ENCODE peak calls at places on chromosomes 6 and 20, in ten cellular contexts. One of them, this sample, is unnamed.

GRCh38 chr6:11616200-11616611 is 78.7 kb downstream of the TMEM170B start:
- DNase-seq in mucosa of descending colon: no peak
- DNase-seq in AG09309: peak
- DNase-seq in GDM1: no peak
- DNase-seq in activated T-helper 1 cell treated with anti-CD3 and anti-CD28 coated beads, Interleukin-2, amount 50 U/mL, for 16 hours: no peak
- DNase-seq in HT1080: peak
- DNase-seq in CD4-positive, alpha-beta T cell: no peak
- DNase-seq in iPS-NIHi11: no peak
- DNase-seq in NCI-H1092 treated with DMSO at 0.1 percent for 48 hours: no peak
- DNase-seq in AG10803: peak
- DNase-seq in this sample: no peak

GRCh38 chr20:6075428-6076219 is 21.8 kb upstream of the LRRN4 start:
- DNase-seq in iPS-NIHi11: no peak
- DNase-seq in mucosa of descending colon: no peak
- DNase-seq in NCI-H1092 treated with DMSO at 0.1 percent for 48 hours: peak
- DNase-seq in activated T-helper 1 cell treated with anti-CD3 and anti-CD28 coated beads, Interleukin-2, amount 50 U/mL, for 16 hours: no peak
- DNase-seq in HT1080: no peak
- DNase-seq in GDM1: peak
- DNase-seq in AG09309: no peak
- DNase-seq in CD4-positive, alpha-beta T cell: no peak
- DNase-seq in AG10803: peak
- DNase-seq in this sample: no peak

GRCh38 chr6:41009669-41010068 is 29.4 kb downstream of the UNC5CL start:
- DNase-seq in AG09309: no peak
- DNase-seq in activated T-helper 1 cell treated with anti-CD3 and anti-CD28 coated beads, Interleukin-2, amount 50 U/mL, for 16 hours: no peak
- DNase-seq in GDM1: no peak
- DNase-seq in iPS-NIHi11: no peak
- DNase-seq in AG10803: no peak
- DNase-seq in CD4-positive, alpha-beta T cell: no peak
- DNase-seq in NCI-H1092 treated with DMSO at 0.1 percent for 48 hours: no peak
- DNase-seq in mucosa of descending colon: no peak
- DNase-seq in HT1080: no peak
- DNase-seq in this sample: no peak

GRCh38 chr6:53038148-53038547 is 27.1 kb upstream of the FBXO9 start:
- DNase-seq in GDM1: no peak
- DNase-seq in CD4-positive, alpha-beta T cell: no peak
- DNase-seq in HT1080: no peak
- DNase-seq in mucosa of descending colon: no peak
- DNase-seq in NCI-H1092 treated with DMSO at 0.1 percent for 48 hours: no peak
- DNase-seq in activated T-helper 1 cell treated with anti-CD3 and anti-CD28 coated beads, Interleukin-2, amount 50 U/mL, for 16 hours: no peak
- DNase-seq in AG09309: no peak
- DNase-seq in iPS-NIHi11: no peak
- DNase-seq in AG10803: no peak
- DNase-seq in this sample: no peak

GRCh38 chr6:11428895-11429294 is 108.7 kb upstream of the TMEM170B start:
- DNase-seq in AG10803: peak
- DNase-seq in GDM1: no peak
- DNase-seq in activated T-helper 1 cell treated with anti-CD3 and anti-CD28 coated beads, Interleukin-2, amount 50 U/mL, for 16 hours: no peak
- DNase-seq in CD4-positive, alpha-beta T cell: no peak
- DNase-seq in mucosa of descending colon: no peak
- DNase-seq in iPS-NIHi11: no peak
- DNase-seq in NCI-H1092 treated with DMSO at 0.1 percent for 48 hours: no peak
- DNase-seq in AG09309: peak
- DNase-seq in HT1080: peak
- DNase-seq in this sample: peak

GRCh38 chr6:37480118-37480736 is 19.5 kb downstream of the CCDC167 start:
- DNase-seq in NCI-H1092 treated with DMSO at 0.1 percent for 48 hours: peak
- DNase-seq in AG09309: no peak
- DNase-seq in activated T-helper 1 cell treated with anti-CD3 and anti-CD28 coated beads, Interleukin-2, amount 50 U/mL, for 16 hours: no peak
- DNase-seq in CD4-positive, alpha-beta T cell: no peak
- DNase-seq in iPS-NIHi11: no peak
- DNase-seq in mucosa of descending colon: no peak
- DNase-seq in AG10803: no peak
- DNase-seq in GDM1: no peak
- DNase-seq in HT1080: no peak
- DNase-seq in this sample: peak

GRCh38 chr20:57840066-57840465 is 130.3 kb upstream of the PMEPA1 start:
- DNase-seq in NCI-H1092 treated with DMSO at 0.1 percent for 48 hours: no peak
- DNase-seq in activated T-helper 1 cell treated with anti-CD3 and anti-CD28 coated beads, Interleukin-2, amount 50 U/mL, for 16 hours: no peak
- DNase-seq in mucosa of descending colon: no peak
- DNase-seq in GDM1: no peak
- DNase-seq in iPS-NIHi11: no peak
- DNase-seq in AG10803: no peak
- DNase-seq in AG09309: no peak
- DNase-seq in HT1080: no peak
- DNase-seq in CD4-positive, alpha-beta T cell: no peak
- DNase-seq in this sample: no peak

GRCh38 chr6:169961772-169962561 is 210.5 kb downstream of the ERMARD start:
- DNase-seq in activated T-helper 1 cell treated with anti-CD3 and anti-CD28 coated beads, Interleukin-2, amount 50 U/mL, for 16 hours: no peak
- DNase-seq in AG09309: no peak
- DNase-seq in AG10803: no peak
- DNase-seq in mucosa of descending colon: no peak
- DNase-seq in iPS-NIHi11: peak
- DNase-seq in GDM1: no peak
- DNase-seq in NCI-H1092 treated with DMSO at 0.1 percent for 48 hours: no peak
- DNase-seq in CD4-positive, alpha-beta T cell: no peak
- DNase-seq in HT1080: no peak
- DNase-seq in this sample: no peak

GRCh38 chr6:15296735-15297134 is 50.9 kb downstream of the JARID2 start:
- DNase-seq in iPS-NIHi11: no peak
- DNase-seq in GDM1: peak
- DNase-seq in CD4-positive, alpha-beta T cell: no peak
- DNase-seq in HT1080: no peak
- DNase-seq in mucosa of descending colon: no peak
- DNase-seq in AG09309: no peak
- DNase-seq in activated T-helper 1 cell treated with anti-CD3 and anti-CD28 coated beads, Interleukin-2, amount 50 U/mL, for 16 hours: no peak
- DNase-seq in NCI-H1092 treated with DMSO at 0.1 percent for 48 hours: no peak
- DNase-seq in AG10803: no peak
- DNase-seq in this sample: no peak

GRCh38 chr6:150199241-150199640 is 56.4 kb downstream of the PPP1R14C start:
- DNase-seq in iPS-NIHi11: no peak
- DNase-seq in mucosa of descending colon: no peak
- DNase-seq in GDM1: no peak
- DNase-seq in NCI-H1092 treated with DMSO at 0.1 percent for 48 hours: no peak
- DNase-seq in activated T-helper 1 cell treated with anti-CD3 and anti-CD28 coated beads, Interleukin-2, amount 50 U/mL, for 16 hours: no peak
- DNase-seq in AG10803: no peak
- DNase-seq in HT1080: no peak
- DNase-seq in AG09309: no peak
- DNase-seq in CD4-positive, alpha-beta T cell: no peak
- DNase-seq in this sample: no peak

GRCh38 chr20:40945754-40946451 is 82.7 kb upstream of the TOP1 start:
- DNase-seq in activated T-helper 1 cell treated with anti-CD3 and anti-CD28 coated beads, Interleukin-2, amount 50 U/mL, for 16 hours: no peak
- DNase-seq in mucosa of descending colon: peak
- DNase-seq in CD4-positive, alpha-beta T cell: no peak
- DNase-seq in iPS-NIHi11: peak
- DNase-seq in AG09309: no peak
- DNase-seq in NCI-H1092 treated with DMSO at 0.1 percent for 48 hours: peak
- DNase-seq in AG10803: peak
- DNase-seq in HT1080: peak
- DNase-seq in GDM1: peak
- DNase-seq in this sample: peak

GRCh38 chr20:17641520-17641964 is 40.5 kb downstream of the RRBP1 start:
- DNase-seq in iPS-NIHi11: no peak
- DNase-seq in activated T-helper 1 cell treated with anti-CD3 and anti-CD28 coated beads, Interleukin-2, amount 50 U/mL, for 16 hours: no peak
- DNase-seq in AG09309: no peak
- DNase-seq in AG10803: no peak
- DNase-seq in HT1080: no peak
- DNase-seq in mucosa of descending colon: no peak
- DNase-seq in CD4-positive, alpha-beta T cell: no peak
- DNase-seq in NCI-H1092 treated with DMSO at 0.1 percent for 48 hours: no peak
- DNase-seq in GDM1: no peak
- DNase-seq in this sample: no peak

GRCh38 chr6:74609857-74610256 is 596.0 kb downstream of the COL12A1 start:
- DNase-seq in HT1080: peak
- DNase-seq in iPS-NIHi11: no peak
- DNase-seq in mucosa of descending colon: no peak
- DNase-seq in AG10803: peak
- DNase-seq in AG09309: no peak
- DNase-seq in NCI-H1092 treated with DMSO at 0.1 percent for 48 hours: no peak
- DNase-seq in GDM1: no peak
- DNase-seq in CD4-positive, alpha-beta T cell: no peak
- DNase-seq in activated T-helper 1 cell treated with anti-CD3 and anti-CD28 coated beads, Interleukin-2, amount 50 U/mL, for 16 hours: no peak
- DNase-seq in this sample: no peak

GRCh38 chr6:31543639-31544038 is 1.8 kb upstream of the DDX39B start:
- DNase-seq in activated T-helper 1 cell treated with anti-CD3 and anti-CD28 coated beads, Interleukin-2, amount 50 U/mL, for 16 hours: no peak
- DNase-seq in CD4-positive, alpha-beta T cell: no peak
- DNase-seq in HT1080: no peak
- DNase-seq in AG10803: no peak
- DNase-seq in AG09309: no peak
- DNase-seq in GDM1: no peak
- DNase-seq in mucosa of descending colon: no peak
- DNase-seq in NCI-H1092 treated with DMSO at 0.1 percent for 48 hours: no peak
- DNase-seq in iPS-NIHi11: no peak
- DNase-seq in this sample: no peak

GRCh38 chr20:2507875-2508630 is 662 bp downstream of the ZNF343 start:
- DNase-seq in GDM1: no peak
- DNase-seq in AG09309: no peak
- DNase-seq in AG10803: peak
- DNase-seq in mucosa of descending colon: peak
- DNase-seq in activated T-helper 1 cell treated with anti-CD3 and anti-CD28 coated beads, Interleukin-2, amount 50 U/mL, for 16 hours: no peak
- DNase-seq in CD4-positive, alpha-beta T cell: no peak
- DNase-seq in HT1080: peak
- DNase-seq in NCI-H1092 treated with DMSO at 0.1 percent for 48 hours: no peak
- DNase-seq in iPS-NIHi11: no peak
- DNase-seq in this sample: peak

GRCh38 chr6:36025260-36025931 is 955 bp upstream of the SLC26A8 start:
- DNase-seq in NCI-H1092 treated with DMSO at 0.1 percent for 48 hours: no peak
- DNase-seq in iPS-NIHi11: no peak
- DNase-seq in GDM1: no peak
- DNase-seq in AG10803: peak
- DNase-seq in AG09309: peak
- DNase-seq in mucosa of descending colon: no peak
- DNase-seq in CD4-positive, alpha-beta T cell: no peak
- DNase-seq in HT1080: no peak
- DNase-seq in activated T-helper 1 cell treated with anti-CD3 and anti-CD28 coated beads, Interleukin-2, amount 50 U/mL, for 16 hours: no peak
- DNase-seq in this sample: no peak

GRCh38 chr6:169810066-169810989 is 58.9 kb downstream of the ERMARD start:
- DNase-seq in activated T-helper 1 cell treated with anti-CD3 and anti-CD28 coated beads, Interleukin-2, amount 50 U/mL, for 16 hours: no peak
- DNase-seq in HT1080: no peak
- DNase-seq in GDM1: no peak
- DNase-seq in mucosa of descending colon: peak
- DNase-seq in NCI-H1092 treated with DMSO at 0.1 percent for 48 hours: no peak
- DNase-seq in CD4-positive, alpha-beta T cell: no peak
- DNase-seq in AG10803: no peak
- DNase-seq in AG09309: no peak
- DNase-seq in iPS-NIHi11: peak
- DNase-seq in this sample: peak

GRCh38 chr20:33656010-33656782 is 5.9 kb upstream of the C20orf144 start:
- DNase-seq in AG09309: no peak
- DNase-seq in GDM1: no peak
- DNase-seq in CD4-positive, alpha-beta T cell: no peak
- DNase-seq in iPS-NIHi11: no peak
- DNase-seq in NCI-H1092 treated with DMSO at 0.1 percent for 48 hours: no peak
- DNase-seq in HT1080: no peak
- DNase-seq in activated T-helper 1 cell treated with anti-CD3 and anti-CD28 coated beads, Interleukin-2, amount 50 U/mL, for 16 hours: no peak
- DNase-seq in AG10803: no peak
- DNase-seq in mucosa of descending colon: no peak
- DNase-seq in this sample: no peak

GRCh38 chr6:3222506-3223038 is 4.9 kb downstream of the TUBB2B start:
- DNase-seq in mucosa of descending colon: no peak
- DNase-seq in CD4-positive, alpha-beta T cell: no peak
- DNase-seq in AG09309: no peak
- DNase-seq in NCI-H1092 treated with DMSO at 0.1 percent for 48 hours: peak
- DNase-seq in activated T-helper 1 cell treated with anti-CD3 and anti-CD28 coated beads, Interleukin-2, amount 50 U/mL, for 16 hours: no peak
- DNase-seq in iPS-NIHi11: no peak
- DNase-seq in AG10803: no peak
- DNase-seq in GDM1: no peak
- DNase-seq in HT1080: no peak
- DNase-seq in this sample: no peak

GRCh38 chr20:33696448-33696847 is 10.3 kb upstream of the E2F1 start:
- DNase-seq in iPS-NIHi11: no peak
- DNase-seq in AG10803: no peak
- DNase-seq in GDM1: no peak
- DNase-seq in AG09309: no peak
- DNase-seq in mucosa of descending colon: no peak
- DNase-seq in activated T-helper 1 cell treated with anti-CD3 and anti-CD28 coated beads, Interleukin-2, amount 50 U/mL, for 16 hours: no peak
- DNase-seq in HT1080: no peak
- DNase-seq in NCI-H1092 treated with DMSO at 0.1 percent for 48 hours: no peak
- DNase-seq in CD4-positive, alpha-beta T cell: no peak
- DNase-seq in this sample: no peak

GRCh38 chr20:25247100-25247665 is 702 bp upstream of the PYGB start:
- DNase-seq in HT1080: peak
- DNase-seq in iPS-NIHi11: peak
- DNase-seq in mucosa of descending colon: peak
- DNase-seq in AG09309: no peak
- DNase-seq in GDM1: no peak
- DNase-seq in NCI-H1092 treated with DMSO at 0.1 percent for 48 hours: peak
- DNase-seq in AG10803: peak
- DNase-seq in activated T-helper 1 cell treated with anti-CD3 and anti-CD28 coated beads, Interleukin-2, amount 50 U/mL, for 16 hours: no peak
- DNase-seq in CD4-positive, alpha-beta T cell: no peak
- DNase-seq in this sample: peak

GRCh38 chr6:12576389-12576788 is 140.2 kb upstream of the PHACTR1 start:
- DNase-seq in NCI-H1092 treated with DMSO at 0.1 percent for 48 hours: no peak
- DNase-seq in iPS-NIHi11: no peak
- DNase-seq in AG10803: peak
- DNase-seq in HT1080: no peak
- DNase-seq in activated T-helper 1 cell treated with anti-CD3 and anti-CD28 coated beads, Interleukin-2, amount 50 U/mL, for 16 hours: no peak
- DNase-seq in mucosa of descending colon: no peak
- DNase-seq in CD4-positive, alpha-beta T cell: no peak
- DNase-seq in GDM1: no peak
- DNase-seq in AG09309: no peak
- DNase-seq in this sample: peak

GRCh38 chr20:61331542-61331941 is 79.5 kb downstream of the CDH4 start:
- DNase-seq in HT1080: no peak
- DNase-seq in NCI-H1092 treated with DMSO at 0.1 percent for 48 hours: no peak
- DNase-seq in AG10803: no peak
- DNase-seq in GDM1: no peak
- DNase-seq in mucosa of descending colon: no peak
- DNase-seq in CD4-positive, alpha-beta T cell: no peak
- DNase-seq in iPS-NIHi11: peak
- DNase-seq in activated T-helper 1 cell treated with anti-CD3 and anti-CD28 coated beads, Interleukin-2, amount 50 U/mL, for 16 hours: no peak
- DNase-seq in AG09309: no peak
- DNase-seq in this sample: no peak

GRCh38 chr20:51014797-51015722 is 7.8 kb downstream of the KCNG1 start:
- DNase-seq in mucosa of descending colon: peak
- DNase-seq in AG09309: no peak
- DNase-seq in AG10803: peak
- DNase-seq in HT1080: peak
- DNase-seq in GDM1: no peak
- DNase-seq in NCI-H1092 treated with DMSO at 0.1 percent for 48 hours: peak
- DNase-seq in activated T-helper 1 cell treated with anti-CD3 and anti-CD28 coated beads, Interleukin-2, amount 50 U/mL, for 16 hours: no peak
- DNase-seq in CD4-positive, alpha-beta T cell: no peak
- DNase-seq in iPS-NIHi11: peak
- DNase-seq in this sample: peak

GRCh38 chr6:17965397-17965796 is 22.0 kb downstream of the KIF13A start:
- DNase-seq in NCI-H1092 treated with DMSO at 0.1 percent for 48 hours: no peak
- DNase-seq in mucosa of descending colon: no peak
- DNase-seq in GDM1: no peak
- DNase-seq in iPS-NIHi11: no peak
- DNase-seq in AG09309: no peak
- DNase-seq in AG10803: peak
- DNase-seq in CD4-positive, alpha-beta T cell: no peak
- DNase-seq in HT1080: no peak
- DNase-seq in activated T-helper 1 cell treated with anti-CD3 and anti-CD28 coated beads, Interleukin-2, amount 50 U/mL, for 16 hours: no peak
- DNase-seq in this sample: no peak

GRCh38 chr6:143962644-143962929 is 45.5 kb downstream of the PLAGL1 start:
- DNase-seq in NCI-H1092 treated with DMSO at 0.1 percent for 48 hours: no peak
- DNase-seq in CD4-positive, alpha-beta T cell: no peak
- DNase-seq in AG10803: peak
- DNase-seq in AG09309: peak
- DNase-seq in HT1080: no peak
- DNase-seq in mucosa of descending colon: no peak
- DNase-seq in GDM1: no peak
- DNase-seq in iPS-NIHi11: no peak
- DNase-seq in activated T-helper 1 cell treated with anti-CD3 and anti-CD28 coated beads, Interleukin-2, amount 50 U/mL, for 16 hours: no peak
- DNase-seq in this sample: peak

GRCh38 chr20:35773154-35773751 is 1.4 kb downstream of the PHF20 start:
- DNase-seq in CD4-positive, alpha-beta T cell: peak
- DNase-seq in NCI-H1092 treated with DMSO at 0.1 percent for 48 hours: no peak
- DNase-seq in mucosa of descending colon: peak
- DNase-seq in AG09309: no peak
- DNase-seq in GDM1: peak
- DNase-seq in HT1080: no peak
- DNase-seq in AG10803: no peak
- DNase-seq in activated T-helper 1 cell treated with anti-CD3 and anti-CD28 coated beads, Interleukin-2, amount 50 U/mL, for 16 hours: no peak
- DNase-seq in iPS-NIHi11: no peak
- DNase-seq in this sample: peak

GRCh38 chr20:29874476-29875202 is 1382.8 kb upstream of the DEFB115 start:
- DNase-seq in AG09309: no peak
- DNase-seq in GDM1: no peak
- DNase-seq in iPS-NIHi11: no peak
- DNase-seq in HT1080: peak
- DNase-seq in AG10803: no peak
- DNase-seq in NCI-H1092 treated with DMSO at 0.1 percent for 48 hours: no peak
- DNase-seq in mucosa of descending colon: no peak
- DNase-seq in activated T-helper 1 cell treated with anti-CD3 and anti-CD28 coated beads, Interleukin-2, amount 50 U/mL, for 16 hours: no peak
- DNase-seq in CD4-positive, alpha-beta T cell: no peak
- DNase-seq in this sample: no peak